ENCODE peak calls at places on chromosome 7, in four cellular contexts. Q is mesenchymal stem cell, G is neuronal stem cell, Z is IMR-90. I is an unnamed sample.

GRCh38 chr7:117395743-117396142 is 31.6 kb downstream of the ASZ1 start:
- DNase-seq in Q (no peak), G (no peak), Z (peak; percentile 66), I (no peak)

GRCh38 chr7:7103343-7104313 is 78.7 kb upstream of the C1GALT1 start:
- DNase-seq in Q (peak; percentile 68), G (no peak), Z (peak; percentile 74), I (peak; percentile 87)

GRCh38 chr7:124276005-124276606 is 243.2 kb upstream of the TMEM229A start:
- DNase-seq in Q (peak; percentile 10), G (no peak), Z (peak; percentile 22), I (peak; percentile 23)

GRCh38 chr7:110766874-110767273 is 324.1 kb upstream of the LRRN3 start:
- DNase-seq in Q (no peak), G (no peak), Z (no peak), I (no peak)

GRCh38 chr7:150417239-150417638 is 33.2 kb upstream of the GIMAP8 start:
- DNase-seq in Q (no peak), G (no peak), Z (no peak), I (no peak)

GRCh38 chr7:47654672-47655340 is 72.9 kb upstream of the TNS3 start:
- DNase-seq in Q (no peak), G (no peak), Z (peak; percentile 73), I (no peak)

GRCh38 chr7:158033196-158033595 is 554.4 kb downstream of the PTPRN2 start:
- DNase-seq in Q (no peak), G (no peak), Z (no peak), I (no peak)

GRCh38 chr7:129482781-129483180 is 19.6 kb upstream of the SMKR1 start:
- DNase-seq in Q (no peak), G (no peak), Z (no peak), I (peak; percentile 83)

GRCh38 chr7:30674876-30675275 is 7.4 kb downstream of the CRHR2 start:
- DNase-seq in Q (no peak), G (no peak), Z (no peak), I (no peak)

GRCh38 chr7:127803626-127804025 is 151.6 kb downstream of the SND1 start:
- DNase-seq in Q (no peak), G (no peak), Z (peak; percentile 38), I (no peak)

GRCh38 chr7:28165971-28166955 is 14.3 kb downstream of the JAZF1 start:
- DNase-seq in Q (peak; percentile 87), G (no peak), Z (peak; percentile 92), I (no peak)

GRCh38 chr7:140857048-140857447 is 67.7 kb downstream of the BRAF start:
- DNase-seq in Q (no peak), G (no peak), Z (peak; percentile 10), I (no peak)

GRCh38 chr7:103795112-103795511 is 194.3 kb downstream of the RELN start:
- DNase-seq in Q (no peak), G (no peak), Z (peak; percentile 17), I (no peak)

GRCh38 chr7:138981332-138982203 is at the start of gene KIAA1549:
- DNase-seq in Q (peak; percentile 67), G (peak; percentile 69), Z (peak; percentile 64), I (peak; percentile 66)

GRCh38 chr7:128168667-128169210 is 72.3 kb upstream of the LEP start:
- DNase-seq in Q (peak; percentile 22), G (peak; percentile 86), Z (no peak), I (no peak)

GRCh38 chr7:47379629-47380324 is 202.1 kb downstream of the TNS3 start:
- DNase-seq in Q (peak; percentile 66), G (peak; percentile 20), Z (peak; percentile 75), I (peak; percentile 71)

GRCh38 chr7:139583826-139584553 is 60.5 kb downstream of the CLEC2L start:
- DNase-seq in Q (no peak), G (no peak), Z (no peak), I (no peak)

GRCh38 chr7:111413796-111414195 is 148.5 kb downstream of the IMMP2L start:
- DNase-seq in Q (no peak), G (no peak), Z (no peak), I (no peak)

GRCh38 chr7:5557920-5558401 is 134.3 kb upstream of the TNRC18 start:
- DNase-seq in Q (peak; percentile 71), G (no peak), Z (peak; percentile 11), I (peak; percentile 32)

GRCh38 chr7:28272461-28272877 is 91.9 kb upstream of the JAZF1 start:
- DNase-seq in Q (peak; percentile 56), G (peak; percentile 15), Z (peak; percentile 68), I (peak; percentile 38)

GRCh38 chr7:29955799-29956476 is 33.7 kb downstream of the SCRN1 start:
- DNase-seq in Q (no peak), G (no peak), Z (no peak), I (no peak)

GRCh38 chr7:7681191-7681935 is 37.0 kb downstream of the RPA3 start:
- DNase-seq in Q (peak; percentile 71), G (peak; percentile 18), Z (peak; percentile 61), I (peak; percentile 89)

GRCh38 chr7:96697822-96698221 is 11.8 kb downstream of the SEM1 start:
- DNase-seq in Q (no peak), G (no peak), Z (no peak), I (no peak)

GRCh38 chr7:18356195-18356645 is 139.3 kb upstream of the HDAC9 start:
- DNase-seq in Q (peak; percentile 57), G (peak; percentile 5), Z (peak; percentile 28), I (peak; percentile 57)

GRCh38 chr7:47293884-47294568 is 287.9 kb downstream of the TNS3 start:
- DNase-seq in Q (peak; percentile 94), G (no peak), Z (peak; percentile 51), I (no peak)

GRCh38 chr7:37570145-37570544 is 113.4 kb upstream of the GPR141 start:
- DNase-seq in Q (no peak), G (no peak), Z (no peak), I (peak; percentile 47)

GRCh38 chr7:77415474-77415821 is 701 bp downstream of the GSAP start:
- DNase-seq in Q (no peak), G (no peak), Z (no peak), I (peak; percentile 17)

GRCh38 chr7:6542368-6542767 is 8.9 kb downstream of the GRID2IP start:
- DNase-seq in Q (no peak), G (no peak), Z (no peak), I (no peak)

GRCh38 chr7:22121702-22122474 is 176.2 kb upstream of the CDCA7L start:
- DNase-seq in Q (no peak), G (no peak), Z (peak; percentile 33), I (no peak)

GRCh38 chr7:123749537-123749857 is 694 bp upstream of the WASL start:
- DNase-seq in Q (peak; percentile 90), G (no peak), Z (peak; percentile 67), I (peak; percentile 87)

GRCh38 chr7:129778770-129779601 is 167.5 kb downstream of the NRF1 start:
- DNase-seq in Q (no peak), G (no peak), Z (no peak), I (peak; percentile 65)

GRCh38 chr7:156943091-156944041 is 6.1 kb upstream of the NOM1 start:
- DNase-seq in Q (no peak), G (no peak), Z (no peak), I (peak; percentile 6)

GRCh38 chr7:91372323-91372722 is 108.1 kb downstream of the FZD1 start:
- DNase-seq in Q (no peak), G (no peak), Z (no peak), I (no peak)

GRCh38 chr7:2821161-2821841 is 22.8 kb downstream of the GNA12 start:
- DNase-seq in Q (peak; percentile 86), G (no peak), Z (peak; percentile 83), I (peak; percentile 90)

GRCh38 chr7:137574836-137575235 is 231.3 kb upstream of the PTN start:
- DNase-seq in Q (no peak), G (no peak), Z (peak; percentile 21), I (no peak)

GRCh38 chr7:148607151-148607661 is 16.6 kb downstream of the C7orf33 start:
- DNase-seq in Q (no peak), G (no peak), Z (no peak), I (peak; percentile 8)

GRCh38 chr7:6367701-6368211 is 80.0 kb downstream of the DAGLB start:
- DNase-seq in Q (peak; percentile 78), G (no peak), Z (peak; percentile 77), I (no peak)

GRCh38 chr7:137080516-137081203 is 212.2 kb downstream of the CHRM2 start:
- DNase-seq in Q (no peak), G (no peak), Z (peak; percentile 49), I (no peak)

DNA sequence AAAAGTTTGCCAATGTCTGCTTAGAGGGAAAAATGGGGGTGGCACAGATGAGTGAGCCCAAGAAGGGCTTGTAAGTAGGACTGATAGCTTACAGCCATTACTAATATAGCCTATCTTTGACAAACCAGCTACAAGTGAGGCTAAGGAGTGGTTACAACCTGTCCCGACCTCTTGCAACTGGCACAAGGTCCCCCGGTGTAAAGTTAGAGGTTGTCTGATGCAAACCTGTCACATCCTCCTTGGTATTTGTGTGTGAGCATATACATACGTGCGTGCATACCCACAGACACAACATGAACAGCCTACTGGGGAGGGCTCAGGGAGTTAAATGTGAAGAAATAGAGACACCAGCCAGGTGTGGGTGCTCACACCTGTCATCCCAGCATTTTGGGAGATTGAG is 14.6 kb downstream of the ADAP1 start:
- DNase-seq in Q (no peak), G (no peak), Z (no peak), I (no peak)
- H3K4me3 ChIP-seq in Q (no peak overlapping the region), G (peak overlapping the region; percentile 60), Z (no peak overlapping the region), I (no peak overlapping the region)

GRCh38 chr7:23276947-23277346 is 22.2 kb upstream of the MALSU1 start:
- DNase-seq in Q (no peak), G (no peak), Z (no peak), I (no peak)
- H2BK120ac ChIP-seq in Q (no peak overlapping the region), G (no peak overlapping the region), Z (no peak overlapping the region), I (no peak overlapping the region)

GRCh38 chr7:100836812-100837098 is 9.4 kb upstream of the EPHB4 start:
- DNase-seq in Q (no peak), G (no peak), Z (no peak), I (no peak)
- H2BK5ac ChIP-seq in Q (no peak overlapping the region), G (peak overlapping the region; percentile 93), Z (peak overlapping the region; percentile 55), I (peak overlapping the region; percentile 92)

GRCh38 chr7:155204744-155205367 is 92.8 kb upstream of the INSIG1 start:
- DNase-seq in Q (no peak), G (no peak), Z (no peak), I (no peak)
- H3K4me3 ChIP-seq in Q (peak overlapping the region; percentile 85), G (no peak overlapping the region), Z (no peak overlapping the region), I (no peak overlapping the region)

I was measured in trophoblast cell.